ENCODE peak calls at places on chromosomes 1 and 21, in seven cellular contexts. J, A, W, N, U, E and Y are unnamed samples.

GRCh38 chr1:116565222-116565621 is 5.6 kb downstream of the CD58 start:
- DNase-seq in U (no peak), N (no peak), E (no peak), J (no peak), A (no peak), W (no peak), Y (no peak)

GRCh38 chr1:66359815-66360214 is 174.1 kb upstream of the SGIP1 start:
- DNase-seq in U (no peak), W (no peak), J (no peak), N (no peak), E (no peak), A (no peak), Y (no peak)

GRCh38 chr1:33687000-33687399 is 176.9 kb upstream of the HMGB4 start:
- DNase-seq in U (no peak), A (no peak), W (no peak), E (no peak), N (no peak), J (no peak), Y (no peak)

GRCh38 chr1:169363046-169363756 is 4.4 kb downstream of the NME7 start:
- DNase-seq in E (no peak), N (peak), W (no peak), U (no peak), J (no peak), A (no peak), Y (no peak)

GRCh38 chr21:22900511-22900910 is 1902.3 kb downstream of the NCAM2 start:
- DNase-seq in U (no peak), W (no peak), E (no peak), A (no peak), J (no peak), N (no peak), Y (no peak)

GRCh38 chr1:24364605-24364974 is 45.4 kb downstream of the GRHL3 start:
- DNase-seq in U (no peak), A (no peak), W (no peak), J (no peak), N (no peak), E (no peak), Y (no peak)

GRCh38 chr1:34113887-34114286 is 51.1 kb downstream of the CSMD2 start:
- DNase-seq in J (peak), E (no peak), A (peak), U (peak), N (no peak), W (no peak), Y (peak)

GRCh38 chr1:232549998-232550397 is 79.9 kb downstream of the SIPA1L2 start:
- DNase-seq in N (no peak), J (no peak), W (no peak), E (no peak), A (no peak), U (no peak), Y (no peak)

GRCh38 chr1:88985033-88985432 is 7.4 kb downstream of the KYAT3 start:
- DNase-seq in W (no peak), N (no peak), A (no peak), E (no peak), U (peak), J (no peak), Y (peak)

GRCh38 chr1:151839457-151840409 is at the start of gene C2CD4D:
- DNase-seq in W (no peak), N (peak), A (peak), U (peak), J (peak), E (peak), Y (peak)

GRCh38 chr1:59738152-59738551 is 76.6 kb upstream of the HOOK1 start:
- DNase-seq in N (no peak), A (no peak), W (no peak), E (no peak), J (no peak), U (peak), Y (no peak)

GRCh38 chr1:51945591-51945990 is 44.9 kb downstream of the RAB3B start:
- DNase-seq in A (no peak), U (no peak), W (no peak), N (no peak), E (no peak), J (no peak), Y (no peak)

GRCh38 chr1:99265124-99265523 is 832 bp downstream of the PLPPR4 start:
- DNase-seq in U (no peak), J (no peak), E (no peak), N (no peak), A (no peak), W (no peak), Y (no peak)

GRCh38 chr1:171739646-171740045 is 2.2 kb downstream of the VAMP4 start:
- DNase-seq in N (no peak), W (no peak), J (no peak), E (no peak), A (no peak), U (no peak), Y (no peak)

GRCh38 chr1:165010418-165011055 is 346.0 kb downstream of the LMX1A start:
- DNase-seq in W (no peak), A (no peak), J (no peak), U (no peak), E (no peak), N (no peak), Y (no peak)

GRCh38 chr1:115466433-115466832 is 128.4 kb upstream of the NGF start:
- DNase-seq in A (peak), N (no peak), E (no peak), J (no peak), W (peak), U (no peak), Y (no peak)

GRCh38 chr1:147185442-147185841 is 13.2 kb upstream of the PRKAB2 start:
- DNase-seq in E (no peak), A (no peak), J (no peak), U (no peak), N (no peak), W (no peak), Y (no peak)

GRCh38 chr1:3219725-3220467 is 150.9 kb downstream of the PRDM16 start:
- DNase-seq in W (no peak), E (no peak), A (no peak), U (no peak), J (no peak), N (no peak), Y (no peak)

GRCh38 chr1:182909578-182909977 is 43.4 kb downstream of the SHCBP1L start:
- DNase-seq in A (no peak), E (no peak), W (no peak), U (peak), N (no peak), J (no peak), Y (no peak)

GRCh38 chr21:41247976-41248545 is 68.5 kb upstream of the FAM3B start:
- DNase-seq in J (no peak), E (no peak), N (no peak), U (no peak), A (no peak), W (no peak), Y (no peak)

GRCh38 chr1:96145486-96145885 is 576.1 kb upstream of the PTBP2 start:
- DNase-seq in A (no peak), J (no peak), W (no peak), U (no peak), N (no peak), E (no peak), Y (no peak)

GRCh38 chr1:192702212-192702993 is 66.5 kb downstream of the RGS13 start:
- DNase-seq in N (no peak), A (no peak), J (no peak), W (no peak), E (no peak), U (peak), Y (no peak)

GRCh38 chr1:244865028-244865371 is 657 bp upstream of the HNRNPU start:
- DNase-seq in W (peak), E (no peak), J (peak), A (peak), U (no peak), N (peak), Y (no peak)

GRCh38 chr1:46199233-46199749 is 1.1 kb upstream of the POMGNT1 start:
- DNase-seq in E (no peak), U (no peak), N (no peak), J (no peak), A (no peak), W (no peak), Y (no peak)

GRCh38 chr1:6958407-6958806 is 173.2 kb downstream of the CAMTA1 start:
- DNase-seq in W (no peak), A (no peak), J (no peak), E (no peak), U (no peak), N (no peak), Y (no peak)

GRCh38 chr1:180563013-180563827 is 4.5 kb downstream of the OVAAL start:
- DNase-seq in W (no peak), E (no peak), A (no peak), N (no peak), J (no peak), U (peak), Y (no peak)

GRCh38 chr21:39221282-39221996 is 38.2 kb upstream of the PSMG1 start:
- DNase-seq in E (no peak), N (no peak), U (no peak), J (no peak), W (no peak), A (no peak), Y (no peak)

GRCh38 chr1:178501705-178502329 is 5.1 kb upstream of the CLEC20A start:
- DNase-seq in W (peak), J (peak), U (peak), E (no peak), A (peak), N (peak), Y (peak)